ENCODE peak calls at places on chromosomes 3 and 15, in six cellular contexts. C, P, B, S, K and M are unnamed samples.

GRCh38 chr15:36803773-36804172 is 224.3 kb downstream of the CDIN1 start:
- DNase-seq in C (no peak), B (no peak), S (no peak), P (no peak), K (no peak), M (no peak)

GRCh38 chr15:61994216-61994615 is 66.0 kb downstream of the VPS13C start:
- DNase-seq in C (no peak), K (no peak), P (no peak), S (no peak), B (no peak), M (no peak)

GRCh38 chr15:83320831-83321230 is 36.4 kb upstream of the BNC1 start:
- DNase-seq in C (no peak), P (no peak), S (no peak), B (peak), K (no peak), M (no peak)

GRCh38 chr15:62350744-62351143 is 185.7 kb upstream of the C2CD4B start:
- DNase-seq in C (no peak), K (no peak), P (no peak), B (no peak), S (no peak), M (no peak)

GRCh38 chr3:46449755-46450552 is 14.8 kb downstream of the LTF start:
- DNase-seq in B (peak), K (peak), S (peak), P (no peak), C (no peak), M (no peak)

GRCh38 chr3:187014417-187014864 is 84.1 kb downstream of the ST6GAL1 start:
- DNase-seq in P (no peak), S (no peak), B (no peak), K (no peak), C (no peak), M (no peak)

GRCh38 chr3:107543666-107544065 is 20.9 kb downstream of the BBX start:
- DNase-seq in B (peak), S (no peak), P (no peak), C (no peak), K (no peak), M (no peak)

GRCh38 chr15:58475573-58476524 is 44.1 kb downstream of the LIPC start:
- DNase-seq in C (no peak), P (peak), B (no peak), S (no peak), K (no peak), M (no peak)

GRCh38 chr15:60301024-60301423 is 96.8 kb downstream of the ANXA2 start:
- DNase-seq in C (no peak), S (peak), P (no peak), K (no peak), B (peak), M (no peak)

DNA sequence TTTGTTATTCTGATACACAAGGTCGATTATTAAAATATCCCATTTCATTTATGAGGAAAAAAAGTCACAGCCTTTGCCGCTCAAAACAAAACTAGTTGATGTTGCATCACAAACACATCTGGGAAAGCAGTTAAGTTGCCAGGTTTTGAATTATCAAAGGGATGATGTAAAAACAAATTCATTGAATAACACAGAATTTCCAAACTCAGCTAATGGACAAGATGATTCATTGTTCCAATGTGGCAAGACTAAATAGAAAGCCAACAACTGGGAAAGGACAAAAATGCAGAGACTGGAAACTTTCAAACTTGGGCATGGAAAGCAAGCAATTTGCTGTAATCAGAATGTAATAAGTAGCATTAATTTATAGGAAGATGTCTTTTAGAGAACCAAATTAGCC is 610.0 kb upstream of the ZNF385D start:
- DNase-seq in K (no peak), S (no peak), P (no peak), C (no peak), B (no peak), M (no peak)
- TF ChIP-seq EP300 in K (no peak), S (no peak), P (no peak), C (no peak), B (no peak), M (no peak)

GRCh38 chr3:99921377-99921695 is 103.7 kb downstream of the CMSS1 start:
- DNase-seq in S (no peak), P (no peak), B (no peak), C (no peak), K (no peak), M (no peak)

GRCh38 chr3:99919694-99920093 is 102.0 kb downstream of the CMSS1 start:
- DNase-seq in S (no peak), K (no peak), B (no peak), P (no peak), C (no peak), M (no peak)

GRCh38 chr3:99921986-99922385 is 104.3 kb downstream of the CMSS1 start:
- DNase-seq in K (no peak), B (no peak), S (no peak), C (no peak), P (no peak), M (no peak)

GRCh38 chr3:99918720-99919119 is 101.1 kb downstream of the CMSS1 start:
- DNase-seq in K (no peak), B (no peak), C (no peak), S (no peak), P (no peak), M (no peak)

GRCh38 chr3:99920530-99921376 is 103.1 kb downstream of the CMSS1 start:
- DNase-seq in S (peak), B (peak), K (no peak), C (peak), P (peak), M (peak)
- TF ChIP-seq EP300 in S (no peak), B (no peak), K (no peak), C (no peak), P (no peak), M (no peak)

DNA sequence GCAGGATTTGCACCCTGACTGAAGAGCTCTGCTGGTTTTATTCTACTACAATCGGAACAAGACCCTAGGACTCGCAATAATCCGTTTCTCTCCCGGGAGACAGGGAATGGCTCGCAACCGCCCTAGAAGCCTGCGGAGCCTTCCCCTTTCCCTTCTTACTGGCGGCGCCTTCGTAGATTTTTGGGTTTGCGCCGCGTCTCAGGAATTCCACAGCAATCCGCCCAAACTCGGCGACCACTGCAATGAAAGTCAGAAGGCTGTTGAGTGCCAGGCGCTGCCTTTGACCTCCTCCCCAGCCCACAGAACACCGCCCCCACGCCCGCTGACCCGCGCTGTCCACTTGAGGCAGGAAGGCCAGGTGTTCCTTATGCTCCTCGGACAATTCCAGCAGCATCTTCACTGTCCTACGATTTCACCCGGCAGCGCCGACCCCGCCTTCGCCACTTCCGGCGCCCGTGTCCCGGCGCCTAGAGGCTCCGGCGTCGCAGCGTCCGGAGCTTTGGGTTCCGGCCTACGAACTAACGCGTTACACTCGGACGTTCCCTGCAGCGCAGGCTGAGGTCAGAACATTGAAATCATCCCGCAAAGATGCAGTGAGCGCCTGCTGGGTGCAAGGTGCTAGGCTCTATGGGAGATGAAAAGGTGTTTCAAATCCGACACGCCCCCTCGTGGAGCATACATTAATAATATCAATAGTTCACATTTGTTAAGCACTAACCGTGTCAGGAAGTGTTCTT is at the start of gene COMMD2:
- DNase-seq in C (peak), S (peak), P (peak), B (peak), K (peak), M (peak)
- TF ChIP-seq EP300 in C (no peak), S (peak), P (no peak), B (no peak), K (no peak), M (no peak)

DNA sequence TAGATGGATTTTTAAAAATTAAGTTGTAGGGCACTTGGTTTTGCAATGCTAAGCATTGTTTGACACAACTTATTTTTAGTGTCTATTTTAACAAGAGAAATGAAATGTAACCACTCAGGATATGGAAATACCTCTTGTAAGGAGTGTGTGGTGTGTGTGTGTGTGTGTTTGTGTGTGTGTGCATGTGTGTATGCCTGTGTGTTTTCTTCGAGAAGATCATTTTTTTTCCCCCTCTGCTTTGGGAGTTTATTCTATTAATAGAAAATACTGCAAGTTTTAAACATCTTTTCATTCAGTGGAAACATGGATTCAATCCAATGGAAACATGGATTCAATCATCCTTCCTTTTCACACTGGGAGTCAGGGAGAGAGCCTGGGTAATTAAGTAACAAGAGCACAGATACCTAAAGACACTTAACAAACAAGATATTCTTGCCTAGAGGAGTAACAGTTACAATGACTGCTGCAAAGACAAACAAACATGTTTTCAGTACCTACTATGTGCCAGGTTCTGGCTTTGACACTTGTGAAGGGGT is 567.2 kb upstream of the TBL1XR1 start:
- DNase-seq in B (no peak), P (no peak), C (no peak), S (no peak), K (no peak), M (no peak)
- TF ChIP-seq EP300 in B (no peak), P (no peak), C (no peak), S (no peak), K (no peak), M (no peak)

GRCh38 chr3:50604628-50605588 is 6.7 kb downstream of the CISH start:
- DNase-seq in K (no peak), C (peak), S (no peak), B (no peak), P (no peak), M (peak)
- TF ChIP-seq EP300 in K (no peak), C (peak), S (no peak), B (no peak), P (no peak), M (no peak)